ENCODE peak calls at places on chromosomes 6 and 20, in four cellular contexts. N is HT-29, R is lower leg skin, H is Right ventricle myocardium superior. J is an unnamed sample.

GRCh38 chr6:45587229-45588060 is 209.7 kb upstream of the SUPT3H start:
- DNase-seq in N (no peak), R (no peak), H (no peak), J (no peak)

GRCh38 chr6:56959938-56960337 is 5.0 kb downstream of the BEND6 start:
- DNase-seq in N (no peak), R (no peak), H (no peak), J (no peak)

GRCh38 chr6:164035912-164036485 is 621.5 kb downstream of the QKI start:
- DNase-seq in N (peak), R (no peak), H (no peak), J (no peak)

GRCh38 chr6:12189150-12189549 is 101.0 kb upstream of the EDN1 start:
- DNase-seq in N (no peak), R (no peak), H (no peak), J (no peak)

GRCh38 chr6:161130606-161131005 is 139.0 kb downstream of the MAP3K4 start:
- DNase-seq in N (no peak), R (no peak), H (no peak), J (no peak)

GRCh38 chr6:439681-440167 is 48.2 kb downstream of the IRF4 start:
- DNase-seq in N (no peak), R (peak), H (no peak), J (no peak)

GRCh38 chr20:57656252-57656820 is 36.1 kb upstream of the ZBP1 start:
- DNase-seq in N (no peak), R (peak), H (peak), J (peak)

GRCh38 chr6:77457720-77458349 is 5.5 kb downstream of the HTR1B start:
- DNase-seq in N (peak), R (peak), H (peak), J (no peak)

GRCh38 chr6:89799756-89800155 is 19.8 kb downstream of the MDN1 start:
- DNase-seq in N (no peak), R (no peak), H (no peak), J (no peak)

GRCh38 chr20:62201173-62202082 is 18.6 kb downstream of the MTG2 start:
- DNase-seq in N (no peak), R (no peak), H (peak), J (peak)

GRCh38 chr6:106474476-106474875 is 114.0 kb downstream of the CRYBG1 start:
- DNase-seq in N (no peak), R (no peak), H (no peak), J (no peak)

GRCh38 chr20:19692685-19693119 is 65.4 kb upstream of the RIN2 start:
- DNase-seq in N (peak), R (peak), H (peak), J (no peak)

GRCh38 chr20:58711266-58712051 is 18.9 kb downstream of the NPEPL1 start:
- DNase-seq in N (no peak), R (peak), H (peak), J (peak)

GRCh38 chr20:64254571-64255360 is 782 bp upstream of the PCMTD2 start:
- DNase-seq in N (no peak), R (peak), H (peak), J (no peak)

GRCh38 chr6:151240861-151241642 is 1.3 kb downstream of the AKAP12 start:
- DNase-seq in N (no peak), R (peak), H (peak), J (peak)

GRCh38 chr20:12203399-12203798 is 285.7 kb downstream of the BTBD3 start:
- DNase-seq in N (no peak), R (no peak), H (no peak), J (no peak)

GRCh38 chr20:55567826-55568225 is 437.5 kb downstream of the CBLN4 start:
- DNase-seq in N (no peak), R (no peak), H (no peak), J (no peak)

GRCh38 chr20:61310954-61311353 is 58.9 kb downstream of the CDH4 start:
- DNase-seq in N (no peak), R (no peak), H (no peak), J (no peak)

GRCh38 chr6:160534050-160534696 is 129.9 kb downstream of the LPA start:
- DNase-seq in N (peak), R (peak), H (peak), J (no peak)

GRCh38 chr6:25788305-25788922 is 33.9 kb downstream of the SLC17A4 start:
- DNase-seq in N (peak), R (no peak), H (no peak), J (no peak)

GRCh38 chr6:79671605-79672266 is 40.6 kb downstream of the SH3BGRL2 start:
- DNase-seq in N (peak), R (peak), H (peak), J (peak)

GRCh38 chr20:37503256-37503927 is 17.7 kb upstream of the NNAT start:
- DNase-seq in N (no peak), R (no peak), H (peak), J (no peak)

GRCh38 chr6:4300917-4301316 is 165.5 kb upstream of the ECI2 start:
- DNase-seq in N (no peak), R (no peak), H (no peak), J (no peak)

GRCh38 chr6:56816393-56816792 is 138.5 kb upstream of the BEND6 start:
- DNase-seq in N (no peak), R (no peak), H (no peak), J (no peak)

GRCh38 chr6:119446623-119447008 is 97.1 kb upstream of the MAN1A1 start:
- DNase-seq in N (peak), R (no peak), H (no peak), J (no peak)

GRCh38 chr6:130754786-130755367 is 72.3 kb upstream of the SMLR1 start:
- DNase-seq in N (no peak), R (no peak), H (no peak), J (no peak)

GRCh38 chr6:9140861-9141534 is 705.7 kb upstream of the SLC35B3 start:
- DNase-seq in N (no peak), R (no peak), H (no peak), J (no peak)

J was measured in kidney.